ENCODE peak calls at places on chromosomes 1 and 21, in six cellular contexts. E, P, D, A, N and F are unnamed samples.

GRCh38 chr21:9839011-9839661 is 682.2 kb upstream of the TPTE start:
- DNase-seq in E (no peak), P (no peak), D (peak; percentile 15), A (no peak), N (peak; percentile 53), F (no peak)

GRCh38 chr1:170537798-170538503 is 6.0 kb downstream of the GORAB start:
- DNase-seq in E (peak; percentile 49), P (no peak), D (no peak), A (no peak), N (no peak), F (peak; percentile 84)

GRCh38 chr1:234680331-234680904 is 70.4 kb upstream of the IRF2BP2 start:
- DNase-seq in E (no peak), P (no peak), D (no peak), A (no peak), N (no peak), F (no peak)

GRCh38 chr1:40649592-40649930 is 15.9 kb downstream of the RIMS3 start:
- DNase-seq in E (no peak), P (no peak), D (no peak), A (no peak), N (no peak), F (no peak)

GRCh38 chr21:41993744-41994143 is 16.4 kb downstream of the ZBTB21 start:
- DNase-seq in E (no peak), P (no peak), D (no peak), A (no peak), N (no peak), F (peak; percentile 52)

GRCh38 chr1:218171302-218171893 is 113.7 kb upstream of the RRP15 start:
- DNase-seq in E (peak; percentile 68), P (no peak), D (no peak), A (no peak), N (no peak), F (peak; percentile 68)

GRCh38 chr1:58454807-58455206 is 91.7 kb downstream of the OMA1 start:
- DNase-seq in E (no peak), P (no peak), D (no peak), A (no peak), N (no peak), F (no peak)

GRCh38 chr21:14321042-14321441 is 61.9 kb downstream of the HSPA13 start:
- DNase-seq in E (peak; percentile 61), P (no peak), D (no peak), A (no peak), N (no peak), F (peak; percentile 40)

GRCh38 chr1:229440821-229441537 is 7.1 kb upstream of the ACTA1 start:
- DNase-seq in E (peak; percentile 36), P (no peak), D (no peak), A (no peak), N (no peak), F (peak; percentile 75)

GRCh38 chr1:206651958-206652890 is 16.9 kb downstream of the DYRK3 start:
- DNase-seq in E (no peak), P (no peak), D (no peak), A (no peak), N (no peak), F (no peak)

GRCh38 chr1:53165408-53165961 is 23.0 kb upstream of the SLC1A7 start:
- DNase-seq in E (no peak), P (no peak), D (no peak), A (no peak), N (no peak), F (no peak)

DNA sequence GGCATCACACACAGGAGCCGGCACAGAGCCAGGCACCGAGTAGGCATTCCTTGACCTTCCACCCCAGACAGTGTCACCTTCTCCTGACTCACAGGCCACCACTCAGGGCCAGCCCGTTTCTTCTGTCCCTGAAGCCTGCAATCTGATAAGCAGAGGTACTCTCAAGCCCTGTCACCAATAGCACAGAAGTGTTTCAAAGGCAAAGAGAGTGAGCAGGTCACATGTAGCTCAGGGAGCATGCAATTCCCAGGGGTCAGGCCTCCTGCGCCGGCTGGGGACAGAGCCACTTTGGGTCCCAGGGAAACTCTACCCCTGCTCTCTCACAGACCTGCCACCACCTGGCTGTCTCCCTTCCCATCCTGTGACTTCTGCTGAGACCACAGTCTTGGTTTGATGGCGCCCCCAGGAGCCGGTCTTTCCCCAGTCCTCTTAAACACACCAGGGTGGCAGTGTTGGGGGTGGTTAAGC is 13.2 kb downstream of the CAPN9 start:
- DNase-seq in E (no peak), P (no peak), D (no peak), A (no peak), N (no peak), F (no peak)
- TF ChIP-seq CTCF in E (no peak), P (no peak), D (no peak), A (no peak), N (no peak), F (no peak)

GRCh38 chr1:237732657-237733056 is 158.1 kb downstream of the ZP4 start:
- DNase-seq in E (no peak), P (no peak), D (no peak), A (no peak), N (no peak), F (no peak)

GRCh38 chr1:237737448-237737847 is 153.3 kb downstream of the ZP4 start:
- DNase-seq in E (no peak), P (no peak), D (no peak), A (no peak), N (no peak), F (no peak)

GRCh38 chr1:237737938-237738610 is 152.6 kb downstream of the ZP4 start:
- DNase-seq in E (no peak), P (no peak), D (no peak), A (no peak), N (no peak), F (no peak)

GRCh38 chr1:237740831-237741230 is 149.9 kb downstream of the ZP4 start:
- DNase-seq in E (no peak), P (no peak), D (no peak), A (no peak), N (no peak), F (no peak)

DNA sequence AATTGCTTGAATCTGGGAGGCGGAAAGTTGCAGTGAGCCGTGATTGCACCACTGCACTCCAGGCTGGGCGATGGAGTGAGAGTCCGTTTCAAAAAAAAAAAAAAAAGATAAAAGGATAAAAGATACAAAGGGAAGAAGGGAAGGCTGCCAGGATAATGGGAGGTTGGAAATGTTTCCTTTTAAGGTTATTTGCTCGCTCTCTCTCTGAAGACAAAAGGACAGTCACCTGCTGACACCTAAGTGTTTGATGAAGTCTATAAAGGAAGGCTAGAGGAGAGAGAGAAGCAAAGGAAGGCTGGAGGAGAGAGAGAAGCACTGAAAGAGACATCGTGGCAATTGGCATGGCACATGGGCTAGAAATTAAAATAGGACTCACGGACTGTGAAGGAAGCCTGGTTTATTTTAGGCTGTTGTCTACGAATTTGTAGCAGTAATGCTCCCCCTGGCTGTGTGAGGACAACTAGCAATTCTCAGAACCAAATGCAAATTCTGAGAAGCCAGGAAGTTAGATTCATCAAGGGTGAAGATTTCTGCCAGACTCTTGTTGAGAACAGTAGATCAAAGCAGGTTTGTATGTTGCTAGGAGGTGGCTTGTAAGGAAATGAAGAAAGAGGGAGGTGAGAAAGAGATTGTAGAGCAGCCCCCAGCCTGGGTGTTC is 154.2 kb downstream of the ZP4 start:
- DNase-seq in E (peak; percentile 54), P (no peak), D (no peak), A (no peak), N (no peak), F (no peak)
- TF ChIP-seq CTCF in E (peak; percentile 60), P (peak; percentile 43), D (peak; percentile 42), A (no peak), N (no peak), F (no peak)

GRCh38 chr21:21688877-21689276 is 690.7 kb downstream of the NCAM2 start:
- DNase-seq in E (peak; percentile 48), P (no peak), D (no peak), A (no peak), N (no peak), F (peak; percentile 76)
- TF ChIP-seq CTCF in E (no peak), P (peak; percentile 28), D (peak; percentile 35), A (no peak), N (no peak), F (peak; percentile 90)

GRCh38 chr21:36385233-36385908 is at the start of gene CHAF1B:
- DNase-seq in E (peak; percentile 82), P (peak; percentile 74), D (peak; percentile 68), A (no peak), N (peak; percentile 83), F (peak; percentile 75)

GRCh38 chr21:36388076-36388475 is 2.9 kb downstream of the CHAF1B start:
- DNase-seq in E (no peak), P (no peak), D (no peak), A (no peak), N (no peak), F (no peak)

GRCh38 chr21:36384885-36385232 is 333 bp upstream of the CHAF1B start:
- DNase-seq in E (no peak), P (no peak), D (no peak), A (no peak), N (no peak), F (no peak)

GRCh38 chr21:36385909-36386642 is 884 bp downstream of the CHAF1B start:
- DNase-seq in E (no peak), P (no peak), D (no peak), A (no peak), N (no peak), F (peak; percentile 13)

GRCh38 chr21:36388835-36389234 is 3.6 kb downstream of the CHAF1B start:
- DNase-seq in E (no peak), P (no peak), D (no peak), A (no peak), N (no peak), F (peak; percentile 53)
- TF ChIP-seq CTCF in E (no peak), P (no peak), D (peak; percentile 26), A (no peak), N (peak; percentile 14), F (peak; percentile 40)

DNA sequence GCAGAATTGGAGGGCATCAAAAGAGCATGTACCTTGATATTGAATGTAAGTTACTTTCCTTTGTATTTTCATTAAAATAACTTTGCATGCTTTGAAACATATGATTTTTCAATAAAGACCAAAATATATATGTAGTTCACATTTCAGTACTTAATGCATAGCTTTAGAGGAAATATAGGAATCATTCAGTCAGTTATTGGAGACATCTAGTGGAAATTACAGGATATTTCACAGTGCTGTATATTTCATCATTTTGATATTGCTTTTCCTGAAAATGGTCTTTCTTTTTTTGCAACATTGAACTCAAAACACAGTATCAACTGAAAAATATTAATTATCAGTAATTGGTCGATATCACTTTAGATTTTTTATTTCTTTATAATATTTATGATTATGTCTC is 375.8 kb downstream of the NCAM2 start:
- DNase-seq in E (peak; percentile 3), P (no peak), D (no peak), A (no peak), N (no peak), F (peak; percentile 33)
- TF ChIP-seq CTCF in E (no peak), P (peak; percentile 27), D (no peak), A (no peak), N (no peak), F (peak; percentile 45)

GRCh38 chr1:27940297-27940696 is 5.5 kb downstream of the SMPDL3B start:
- DNase-seq in E (peak; percentile 46), P (no peak), D (peak; percentile 44), A (no peak), N (peak; percentile 74), F (peak; percentile 54)
- TF ChIP-seq CTCF in E (no peak), P (peak; percentile 31), D (peak; percentile 51), A (no peak), N (peak; percentile 45), F (peak; percentile 59)

GRCh38 chr1:172758242-172758641 is 99.3 kb downstream of the FASLG start:
- DNase-seq in E (no peak), P (no peak), D (no peak), A (no peak), N (no peak), F (no peak)
- TF ChIP-seq CTCF in E (no peak), P (no peak), D (no peak), A (no peak), N (no peak), F (no peak)